ENCODE peak calls at places on chromosomes 11 and 22, in six cellular contexts. O is heart right ventricle; N is Caki2; R is astrocyte of the spinal cord; A is stimulated activated CD4-positive, alpha-beta T cell treated with anti-CD3 and anti-CD28 coated beads, Interleukin-12 subunit alpha, Interleukin-12 subunit beta, amount 100 ng/mL, for 48 hours; K is Calu3. V is an unnamed sample.

GRCh38 chr22:31681625-31682345 is 19.8 kb upstream of the PISD start:
- DNase-seq in O (no peak), N (no peak), R (peak), A (no peak), K (no peak), V (no peak)

GRCh38 chr11:66719111-66719872 is 9.7 kb downstream of the SPTBN2 start:
- DNase-seq in O (no peak), N (no peak), R (no peak), A (no peak), K (no peak), V (no peak)

GRCh38 chr11:76347391-76347790 is 33.5 kb downstream of the THAP12 start:
- DNase-seq in O (no peak), N (no peak), R (peak), A (no peak), K (no peak), V (no peak)

GRCh38 chr22:46411347-46411746 is 75.8 kb downstream of the TRMU start:
- DNase-seq in O (no peak), N (no peak), R (no peak), A (no peak), K (no peak), V (no peak)

GRCh38 chr11:73856001-73856663 is 20.5 kb downstream of the COA4 start:
- DNase-seq in O (no peak), N (no peak), R (no peak), A (no peak), K (no peak), V (no peak)

GRCh38 chr22:30733081-30733680 is 38.5 kb downstream of the OSBP2 start:
- DNase-seq in O (no peak), N (no peak), R (peak), A (no peak), K (no peak), V (no peak)

GRCh38 chr11:121452609-121453150 is at the start of gene SORL1-AS1:
- DNase-seq in O (no peak), N (no peak), R (no peak), A (no peak), K (peak), V (no peak)

GRCh38 chr11:67542169-67542568 is 18.9 kb upstream of the CABP2 start:
- DNase-seq in O (no peak), N (no peak), R (no peak), A (no peak), K (no peak), V (no peak)

GRCh38 chr11:19597876-19598275 is 114.8 kb upstream of the NAV2 start:
- DNase-seq in O (no peak), N (no peak), R (no peak), A (no peak), K (no peak), V (no peak)

GRCh38 chr22:17807571-17808410 is 33.5 kb upstream of the BID start:
- DNase-seq in O (peak), N (no peak), R (peak), A (no peak), K (no peak), V (no peak)

V was measured in GM12891.